ENCODE peak calls at places on chromosomes 7 and 10, in eight cellular contexts. C is GM23248, A is mammary epithelial cell, R is G401, K is NCI-H345, Q is A549, E is H9, S is NCI-H1105. N is an unnamed sample.

GRCh38 chr7:83849135-83849534 is 200.2 kb upstream of the SEMA3E start:
- DNase-seq in A (no peak), R (no peak), C (peak; percentile 83), Q (no peak), K (no peak), S (no peak), E (no peak), N (no peak)

GRCh38 chr7:116653204-116653603 is 18.8 kb upstream of the MET start:
- DNase-seq in C (peak; percentile 74), K (no peak), S (no peak), A (peak; percentile 93), R (no peak), Q (no peak), E (no peak), N (no peak)

GRCh38 chr10:17214991-17215781 is 12.9 kb upstream of the VIM start:
- DNase-seq in Q (no peak), C (peak; percentile 98), K (no peak), E (no peak), A (peak; percentile 48), S (no peak), R (no peak), N (no peak)

GRCh38 chr7:39164887-39165286 is 187.2 kb downstream of the POU6F2 start:
- DNase-seq in K (no peak), S (no peak), A (no peak), R (no peak), Q (no peak), C (no peak), E (no peak), N (no peak)

GRCh38 chr10:94251098-94251497 is 111.6 kb downstream of the NOC3L start:
- DNase-seq in S (no peak), R (no peak), Q (no peak), A (no peak), C (no peak), E (no peak), K (no peak), N (no peak)

GRCh38 chr7:91915401-91916067 is 25.1 kb upstream of the AKAP9 start:
- DNase-seq in R (no peak), C (peak; percentile 46), A (no peak), Q (no peak), S (no peak), K (no peak), E (no peak), N (no peak)

GRCh38 chr7:113918946-113919345 is at the start of gene PPP1R3A:
- DNase-seq in Q (no peak), A (no peak), S (no peak), C (no peak), R (no peak), E (no peak), K (no peak), N (no peak)

GRCh38 chr7:90596745-90597526 is 815 bp downstream of the CDK14 start:
- DNase-seq in E (no peak), S (no peak), C (peak; percentile 76), Q (no peak), K (peak; percentile 33), R (peak; percentile 44), A (peak; percentile 57), N (no peak)

GRCh38 chr10:75651452-75651851 is 220.0 kb downstream of the LRMDA start:
- DNase-seq in Q (no peak), K (no peak), R (no peak), A (peak; percentile 35), E (peak; percentile 35), S (no peak), C (peak; percentile 53), N (no peak)

GRCh38 chr7:146591976-146592375 is 475.4 kb downstream of the CNTNAP2 start:
- DNase-seq in A (no peak), E (no peak), S (no peak), C (no peak), K (no peak), R (peak; percentile 99), Q (no peak), N (no peak)

GRCh38 chr10:108544500-108545120 is 1378.7 kb downstream of the XPNPEP1 start:
- DNase-seq in K (peak; percentile 9), A (peak; percentile 36), S (peak; percentile 8), Q (peak; percentile 1), C (peak; percentile 83), R (peak; percentile 50), E (peak; percentile 76), N (peak; percentile 33)

GRCh38 chr7:24255139-24255538 is 28.9 kb upstream of the NPY start:
- DNase-seq in E (no peak), R (no peak), C (no peak), S (no peak), K (no peak), Q (no peak), A (no peak), N (no peak)

GRCh38 chr7:138258194-138258554 is 181.9 kb downstream of the AKR1D1 start:
- DNase-seq in E (no peak), Q (no peak), R (no peak), S (no peak), K (no peak), A (no peak), C (no peak), N (no peak)

GRCh38 chr10:102230264-102230860 is 4.3 kb downstream of the ELOVL3 start:
- DNase-seq in C (peak; percentile 84), K (peak; percentile 72), R (no peak), E (peak; percentile 89), A (no peak), Q (peak; percentile 66), S (peak; percentile 39), N (peak; percentile 31)

GRCh38 chr10:8402469-8403074 is 348.1 kb downstream of the GATA3 start:
- DNase-seq in K (no peak), A (no peak), R (no peak), C (no peak), E (no peak), Q (no peak), S (no peak), N (no peak)

GRCh38 chr10:132634241-132634946 is 96.8 kb downstream of the INPP5A start:
- DNase-seq in S (no peak), Q (no peak), E (no peak), K (no peak), R (no peak), C (peak; percentile 18), A (no peak), N (peak; percentile 13)

GRCh38 chr7:95425694-95426093 is 9.1 kb downstream of the PON2 start:
- DNase-seq in Q (no peak), A (no peak), C (no peak), S (no peak), E (no peak), R (no peak), K (no peak), N (no peak)

GRCh38 chr10:90136731-90137316 is 435.4 kb downstream of the KIF20B start:
- DNase-seq in K (no peak), E (peak; percentile 32), R (no peak), A (no peak), C (no peak), Q (no peak), S (no peak), N (no peak)

GRCh38 chr10:120598377-120598776 is 141.3 kb downstream of the PLPP4 start:
- DNase-seq in S (no peak), R (peak; percentile 94), C (no peak), A (no peak), E (peak; percentile 45), K (peak; percentile 6), Q (no peak), N (no peak)

N was measured in left ventricle myocardium inferior.